ENCODE peak calls at places on chromosomes 12 and 14, in seven cellular contexts. U is AG09309, G is A549, F is tibial artery, N is GM06990, Q is heart left ventricle, P is upper lobe of right lung. C is an unnamed sample.

GRCh38 chr12:76003263-76003640 is 28.3 kb downstream of the PHLDA1 start:
- DNase-seq in Q (no peak), N (no peak), U (no peak), F (no peak), P (no peak), G (no peak), C (no peak)

GRCh38 chr12:131830335-131831020 is 2.3 kb downstream of the MMP17 start:
- DNase-seq in Q (peak), U (peak), G (peak), N (no peak), F (peak), P (peak), C (peak)

GRCh38 chr14:28152453-28153044 is 614.0 kb upstream of the FOXG1 start:
- DNase-seq in U (no peak), G (no peak), N (no peak), P (no peak), F (no peak), Q (no peak), C (no peak)

GRCh38 chr12:18747960-18748359 is 10.0 kb downstream of the CAPZA3 start:
- DNase-seq in P (no peak), Q (no peak), U (peak), N (no peak), F (no peak), G (no peak), C (peak)

GRCh38 chr12:39620664-39621658 is 1.4 kb upstream of the ABCD2 start:
- DNase-seq in N (peak), P (no peak), Q (no peak), U (no peak), G (no peak), F (no peak), C (peak)

GRCh38 chr12:56216461-56216860 is 5.3 kb downstream of the RNF41 start:
- DNase-seq in N (no peak), F (no peak), G (no peak), Q (no peak), U (no peak), P (no peak), C (no peak)

GRCh38 chr12:58310828-58311273 is 369.5 kb downstream of the ATP23 start:
- DNase-seq in F (no peak), G (peak), N (no peak), U (peak), Q (no peak), P (no peak), C (peak)

GRCh38 chr12:89244536-89244935 is 107.8 kb downstream of the DUSP6 start:
- DNase-seq in P (no peak), N (peak), U (no peak), G (no peak), Q (no peak), F (no peak), C (peak)

GRCh38 chr12:27199638-27200300 is 44.3 kb upstream of the STK38L start:
- DNase-seq in Q (no peak), P (no peak), U (no peak), N (no peak), F (no peak), G (no peak), C (peak)

GRCh38 chr14:60721331-60722162 is 2.6 kb downstream of the SIX4 start:
- DNase-seq in N (peak), U (no peak), G (peak), P (peak), F (peak), Q (peak), C (peak)

GRCh38 chr12:83434600-83434999 is 747.9 kb downstream of the TMTC2 start:
- DNase-seq in N (no peak), G (no peak), P (no peak), Q (no peak), U (no peak), F (no peak), C (peak)

GRCh38 chr14:95511687-95512086 is 4.8 kb downstream of the SYNE3 start:
- DNase-seq in U (no peak), G (no peak), Q (no peak), P (no peak), F (no peak), N (no peak), C (no peak)

GRCh38 chr12:119804011-119804641 is 73.0 kb downstream of the CIT start:
- DNase-seq in Q (peak), U (no peak), G (peak), F (peak), P (peak), N (peak), C (peak)

GRCh38 chr12:6821674-6822433 is at the start of gene GPR162:
- DNase-seq in Q (peak), G (peak), U (no peak), N (no peak), F (no peak), P (no peak), C (peak)

GRCh38 chr12:57552692-57553321 is 3.0 kb downstream of the KIF5A start:
- DNase-seq in N (no peak), G (no peak), F (no peak), U (no peak), Q (no peak), P (peak), C (no peak)

GRCh38 chr14:26719514-26719913 is 121.7 kb upstream of the NOVA1 start:
- DNase-seq in U (no peak), F (no peak), Q (no peak), N (no peak), P (no peak), G (peak), C (peak)

GRCh38 chr14:70857499-70857895 is 48.2 kb upstream of the MAP3K9 start:
- DNase-seq in Q (no peak), G (no peak), N (no peak), U (no peak), P (no peak), F (no peak), C (no peak)

GRCh38 chr14:54348923-54349615 is 47.7 kb upstream of the CDKN3 start:
- DNase-seq in P (no peak), G (no peak), U (no peak), N (no peak), Q (peak), F (peak), C (peak)

GRCh38 chr12:4168041-4168440 is 105.5 kb upstream of the CCND2 start:
- DNase-seq in U (no peak), N (no peak), Q (no peak), P (no peak), G (no peak), F (no peak), C (no peak)

GRCh38 chr12:2417761-2418160 is 365.0 kb downstream of the CACNA1C start:
- DNase-seq in U (no peak), F (no peak), P (peak), G (no peak), N (no peak), Q (no peak), C (no peak)

GRCh38 chr12:27424631-27425230 is 21.8 kb upstream of the SMCO2 start:
- DNase-seq in G (peak), F (no peak), Q (no peak), N (no peak), U (peak), P (no peak), C (peak)

GRCh38 chr12:125330645-125331341 is 265.6 kb downstream of the AACS start:
- DNase-seq in G (peak), Q (peak), F (peak), P (peak), U (no peak), N (peak), C (peak)

GRCh38 chr14:53304726-53305381 is 151.7 kb upstream of the DDHD1 start:
- DNase-seq in U (no peak), N (no peak), G (no peak), P (no peak), F (no peak), Q (no peak), C (peak)

GRCh38 chr14:94027566-94028449 is 1.7 kb downstream of the OTUB2 start:
- DNase-seq in P (no peak), G (no peak), N (no peak), U (no peak), F (no peak), Q (no peak), C (no peak)

GRCh38 chr12:105013892-105014291 is 27.8 kb downstream of the NOPCHAP1 start:
- DNase-seq in N (no peak), Q (no peak), P (no peak), G (no peak), U (no peak), F (no peak), C (no peak)

GRCh38 chr12:96578526-96579125 is 89.2 kb downstream of the CFAP54 start:
- DNase-seq in N (peak), G (peak), P (no peak), Q (no peak), F (no peak), U (peak), C (peak)

GRCh38 chr12:51752490-51752889 is 96.0 kb downstream of the FIGNL2 start:
- DNase-seq in U (peak), N (no peak), P (no peak), G (peak), F (peak), Q (peak), C (peak)

GRCh38 chr12:104183443-104183842 is 32.1 kb upstream of the TXNRD1 start:
- DNase-seq in U (no peak), N (no peak), P (no peak), G (no peak), F (no peak), Q (no peak), C (no peak)

GRCh38 chr14:71475916-71476315 is 456.3 kb upstream of the RGS6 start:
- DNase-seq in Q (no peak), G (no peak), P (no peak), F (no peak), U (no peak), N (no peak), C (no peak)

GRCh38 chr12:49945394-49946080 is 5.0 kb upstream of the AQP2 start:
- DNase-seq in U (peak), F (peak), N (peak), P (peak), Q (peak), G (peak), C (peak)

GRCh38 chr12:16300222-16300621 is 22.7 kb upstream of the SLC15A5 start:
- DNase-seq in U (peak), P (no peak), N (no peak), F (no peak), Q (no peak), G (no peak), C (peak)

GRCh38 chr12:50397122-50397650 is 777 bp upstream of the FAM186A start:
- DNase-seq in Q (no peak), P (no peak), N (no peak), F (no peak), U (no peak), G (no peak), C (peak)

GRCh38 chr12:104360988-104361707 is 57.6 kb downstream of the EID3 start:
- DNase-seq in N (no peak), U (no peak), F (no peak), P (no peak), Q (no peak), G (peak), C (peak)

GRCh38 chr14:44528180-44528579 is 21.1 kb upstream of the FSCB start:
- DNase-seq in F (no peak), G (no peak), Q (no peak), P (no peak), U (no peak), N (no peak), C (no peak)

GRCh38 chr12:112998997-112999767 is 20.9 kb downstream of the OAS2 start:
- DNase-seq in P (no peak), Q (no peak), G (no peak), N (peak), U (no peak), F (no peak), C (no peak)

GRCh38 chr14:89616425-89617141 is 199.6 kb upstream of the FOXN3 start:
- DNase-seq in U (no peak), Q (no peak), F (no peak), G (no peak), P (no peak), N (peak), C (peak)

GRCh38 chr12:72057330-72057911 is 118.8 kb downstream of the TPH2 start:
- DNase-seq in F (no peak), G (no peak), U (no peak), P (no peak), N (no peak), Q (no peak), C (no peak)

GRCh38 chr12:126389215-126389841 is 1324.1 kb downstream of the AACS start:
- DNase-seq in N (no peak), P (no peak), G (no peak), F (no peak), Q (no peak), U (peak), C (peak)

GRCh38 chr12:123973552-123974341 is 732 bp downstream of the ZNF664 start:
- DNase-seq in F (peak), G (peak), N (peak), U (no peak), Q (peak), P (peak), C (peak)

GRCh38 chr12:5889381-5890047 is 55.5 kb downstream of the ANO2 start:
- DNase-seq in G (peak), Q (no peak), N (no peak), F (no peak), U (no peak), P (no peak), C (no peak)

DNA sequence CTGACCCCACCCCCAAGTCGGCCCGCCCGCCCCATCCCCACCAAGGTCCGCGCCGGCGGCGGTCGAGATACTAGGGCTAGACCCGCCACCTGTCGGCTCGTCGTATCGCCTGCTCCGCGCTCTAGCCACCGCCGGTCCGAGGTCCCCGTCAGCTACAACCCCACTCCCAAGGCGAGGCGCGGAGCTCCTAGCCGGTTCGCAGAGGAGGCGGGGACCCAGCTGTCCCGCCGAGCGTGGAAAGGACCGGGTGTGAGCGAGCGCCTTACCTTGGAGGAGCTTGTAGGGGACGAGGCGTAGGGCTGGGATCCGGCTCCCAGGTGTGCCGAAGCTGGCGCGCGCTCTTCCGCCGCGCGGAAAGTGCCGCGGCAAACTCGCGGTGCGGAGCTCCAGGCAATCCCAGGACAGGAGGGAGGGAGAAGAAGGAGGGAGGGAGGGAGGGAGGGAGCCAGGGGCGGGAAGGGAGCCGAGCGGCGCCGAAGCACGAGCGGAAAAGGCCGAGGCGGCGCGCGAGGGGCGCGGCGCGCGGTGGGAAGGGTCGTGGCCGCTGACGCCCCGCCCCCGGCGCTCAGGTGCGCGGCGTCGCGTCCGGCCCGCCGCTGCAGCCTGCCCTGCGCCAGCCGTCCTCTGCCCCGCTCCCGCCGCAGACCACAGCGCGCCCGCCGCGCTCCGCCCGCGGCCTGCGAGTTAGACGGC is at the start of gene PAWR:
- DNase-seq in G (peak), N (peak), U (no peak), P (peak), Q (peak), F (peak), C (peak)
- TF ChIP-seq CTCF in G (peak), N (peak), U (peak), P (peak), Q (peak), F (no peak), C (peak)

GRCh38 chr12:65280306-65280705 is 1.8 kb downstream of the MSRB3 start:
- DNase-seq in N (no peak), F (no peak), U (no peak), P (no peak), G (no peak), Q (no peak), C (peak)
- H3K4me3 ChIP-seq in N (no peak), F (peak), U (peak), P (peak), G (no peak), Q (peak), C (peak)

GRCh38 chr12:98227162-98227561 is 288.2 kb upstream of the TMPO start:
- DNase-seq in U (no peak), G (peak), P (no peak), N (no peak), F (no peak), Q (no peak), C (peak)
- TF ChIP-seq CTCF in U (peak), G (peak), P (peak), N (peak), F (no peak), Q (peak), C (peak)

GRCh38 chr12:116482859-116483258 is 76.3 kb upstream of the MAP1LC3B2 start:
- DNase-seq in N (no peak), P (no peak), F (no peak), Q (no peak), U (no peak), G (no peak), C (no peak)

GRCh38 chr12:116481726-116482125 is 77.5 kb upstream of the MAP1LC3B2 start:
- DNase-seq in F (no peak), U (no peak), Q (no peak), P (no peak), N (no peak), G (no peak), C (no peak)

GRCh38 chr12:116489116-116489515 is 70.1 kb upstream of the MAP1LC3B2 start:
- DNase-seq in Q (no peak), F (no peak), G (no peak), P (no peak), U (no peak), N (no peak), C (no peak)

GRCh38 chr12:116483959-116484699 is 75.1 kb upstream of the MAP1LC3B2 start:
- DNase-seq in U (no peak), P (no peak), Q (no peak), F (no peak), N (no peak), G (no peak), C (no peak)

GRCh38 chr12:116484807-116485206 is 74.4 kb upstream of the MAP1LC3B2 start:
- DNase-seq in Q (no peak), P (no peak), G (no peak), N (no peak), F (no peak), U (no peak), C (peak)
- H3K4me3 ChIP-seq in Q (no peak), P (no peak), G (no peak), N (no peak), F (no peak), U (no peak), C (no peak)

GRCh38 chr14:52072266-52072780 is 3.5 kb upstream of the NID2 start:
- DNase-seq in Q (no peak), G (no peak), P (no peak), U (no peak), N (no peak), F (no peak), C (no peak)

GRCh38 chr14:52068741-52069616 is at the start of gene NID2:
- DNase-seq in G (peak), U (no peak), Q (peak), F (peak), N (peak), P (peak), C (peak)

GRCh38 chr14:52071675-52072074 is 2.8 kb upstream of the NID2 start:
- DNase-seq in P (no peak), Q (no peak), G (no peak), F (no peak), U (no peak), N (no peak), C (peak)

GRCh38 chr14:52067873-52068740 is 752 bp downstream of the NID2 start:
- DNase-seq in P (peak), G (no peak), N (peak), Q (peak), F (no peak), U (no peak), C (peak)

DNA sequence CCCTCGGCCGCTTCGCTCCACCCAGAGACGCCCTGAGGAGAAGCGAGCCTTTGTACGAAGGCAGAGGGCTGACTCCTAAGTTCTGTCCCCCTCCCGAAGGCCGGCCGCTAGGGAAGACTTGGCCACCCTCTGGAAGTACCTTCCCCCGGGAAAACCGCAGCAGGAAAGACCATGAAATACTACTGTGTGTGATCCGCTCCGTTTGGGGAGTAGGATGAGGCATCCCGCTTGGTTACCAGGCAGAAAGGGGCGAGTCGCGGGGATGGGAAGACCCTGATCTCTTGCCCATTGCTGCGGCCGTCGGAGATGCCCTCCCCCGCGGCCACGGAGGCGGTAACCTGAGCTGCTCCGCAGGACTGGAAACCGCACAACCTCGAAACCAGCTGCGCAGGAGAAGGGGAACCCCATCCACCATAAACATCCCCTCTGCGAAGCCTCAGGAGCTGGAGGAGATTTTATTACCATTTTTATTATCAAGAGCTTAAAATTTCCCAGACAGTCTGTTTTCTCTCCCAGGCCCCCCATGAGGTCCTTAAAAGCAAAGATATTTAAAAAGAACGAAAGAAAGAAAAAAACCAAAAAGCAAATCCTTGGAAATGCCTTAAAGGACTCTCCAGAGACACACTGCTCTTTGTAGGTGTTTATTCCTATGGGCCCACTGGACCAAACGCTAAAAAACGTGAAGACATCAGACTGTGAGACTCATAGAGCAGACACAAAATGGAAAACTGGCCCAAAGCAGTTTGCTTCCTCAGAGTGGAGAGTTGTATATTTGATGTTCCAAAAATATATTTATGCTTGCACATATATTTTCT is 965 bp upstream of the NID2 start:
- DNase-seq in N (peak), U (no peak), F (no peak), G (no peak), P (no peak), Q (no peak), C (peak)
- TF ChIP-seq CTCF in N (no peak), U (no peak), F (no peak), G (no peak), P (no peak), Q (no peak), C (no peak)

DNA sequence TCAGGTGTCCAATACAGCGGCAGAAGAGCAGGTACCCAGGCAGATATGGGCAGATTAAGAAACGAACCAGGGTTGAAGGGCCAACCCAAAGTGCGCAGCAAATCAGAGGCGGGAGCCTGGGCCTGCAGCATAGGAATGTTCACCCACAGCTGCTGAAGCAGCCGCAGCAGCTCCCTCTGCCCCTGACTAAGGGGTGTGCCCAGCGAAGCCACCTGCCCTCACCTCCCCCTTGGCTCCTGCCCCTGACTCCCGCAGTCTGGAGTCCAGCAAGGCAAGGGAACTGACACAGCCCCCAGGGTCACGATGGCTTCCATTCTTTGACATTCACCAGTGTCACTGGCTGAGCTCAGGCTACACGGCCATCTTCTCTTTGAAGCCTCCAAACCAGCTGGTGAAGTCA is 27.3 kb upstream of the ZFP36L1 start:
- DNase-seq in Q (no peak), F (no peak), N (no peak), G (no peak), P (no peak), U (no peak), C (no peak)
- H3K4me3 ChIP-seq in Q (no peak), F (no peak), N (no peak), G (no peak), P (no peak), U (no peak), C (no peak)

GRCh38 chr14:74491952-74492351 is 1.2 kb downstream of the NPC2 start:
- DNase-seq in U (no peak), Q (no peak), G (peak), P (no peak), N (no peak), F (peak), C (peak)
- TF ChIP-seq CTCF in U (peak), Q (peak), G (peak), P (peak), N (peak), F (no peak), C (no peak)